ENCODE peak calls at places on chromosomes 6 and 20, in seven cellular contexts. One of them, this sample, is unnamed.

GRCh38 chr6:32123681-32124080 is 4.4 kb downstream of the ATF6B start:
- DNase-seq in PC-3: no peak
- DNase-seq in BJ: no peak
- DNase-seq in kidney: no peak
- DNase-seq in mammary epithelial cell: no peak
- DNase-seq in tibial artery: no peak
- DNase-seq in GM12865: no peak
- DNase-seq in this sample: no peak

GRCh38 chr6:136405410-136406029 is 115.9 kb upstream of the BCLAF1 start:
- DNase-seq in PC-3: no peak
- DNase-seq in BJ: no peak
- DNase-seq in kidney: no peak
- DNase-seq in mammary epithelial cell: no peak
- DNase-seq in tibial artery: no peak
- DNase-seq in GM12865: no peak
- DNase-seq in this sample: no peak

GRCh38 chr6:138719011-138719635 is 54.4 kb upstream of the CCDC28A start:
- DNase-seq in PC-3: no peak
- DNase-seq in BJ: no peak
- DNase-seq in kidney: no peak
- DNase-seq in mammary epithelial cell: no peak
- DNase-seq in tibial artery: no peak
- DNase-seq in GM12865: no peak
- DNase-seq in this sample: peak

GRCh38 chr6:90375681-90376439 is 79.2 kb upstream of the BACH2 start:
- DNase-seq in PC-3: peak
- DNase-seq in BJ: peak
- DNase-seq in kidney: peak
- DNase-seq in mammary epithelial cell: no peak
- DNase-seq in tibial artery: no peak
- DNase-seq in GM12865: no peak
- DNase-seq in this sample: peak

GRCh38 chr20:52596261-52596660 is 375.9 kb upstream of the TSHZ2 start:
- DNase-seq in PC-3: no peak
- DNase-seq in BJ: no peak
- DNase-seq in kidney: no peak
- DNase-seq in mammary epithelial cell: no peak
- DNase-seq in tibial artery: no peak
- DNase-seq in GM12865: no peak
- DNase-seq in this sample: no peak

GRCh38 chr20:46031701-46032254 is 2.8 kb downstream of the SLC12A5 start:
- DNase-seq in PC-3: peak
- DNase-seq in BJ: no peak
- DNase-seq in kidney: peak
- DNase-seq in mammary epithelial cell: no peak
- DNase-seq in tibial artery: no peak
- DNase-seq in GM12865: no peak
- DNase-seq in this sample: no peak

GRCh38 chr6:45423111-45423900 is 45.6 kb upstream of the SUPT3H start:
- DNase-seq in PC-3: peak
- DNase-seq in BJ: no peak
- DNase-seq in kidney: peak
- DNase-seq in mammary epithelial cell: peak
- DNase-seq in tibial artery: no peak
- DNase-seq in GM12865: no peak
- DNase-seq in this sample: no peak

GRCh38 chr20:36162272-36162966 is 7.9 kb downstream of the EPB41L1 start:
- DNase-seq in PC-3: no peak
- DNase-seq in BJ: no peak
- DNase-seq in kidney: peak
- DNase-seq in mammary epithelial cell: no peak
- DNase-seq in tibial artery: no peak
- DNase-seq in GM12865: no peak
- DNase-seq in this sample: no peak

GRCh38 chr6:107660839-107661238 is 163.3 kb downstream of the SCML4 start:
- DNase-seq in PC-3: peak
- DNase-seq in BJ: no peak
- DNase-seq in kidney: no peak
- DNase-seq in mammary epithelial cell: peak
- DNase-seq in tibial artery: no peak
- DNase-seq in GM12865: no peak
- DNase-seq in this sample: no peak

GRCh38 chr6:145063091-145063490 is 672.2 kb downstream of the EPM2A start:
- DNase-seq in PC-3: no peak
- DNase-seq in BJ: no peak
- DNase-seq in kidney: no peak
- DNase-seq in mammary epithelial cell: no peak
- DNase-seq in tibial artery: no peak
- DNase-seq in GM12865: no peak
- DNase-seq in this sample: no peak

GRCh38 chr20:36872857-36873256 is 3.1 kb upstream of the TLDC2 start:
- DNase-seq in PC-3: no peak
- DNase-seq in BJ: no peak
- DNase-seq in kidney: peak
- DNase-seq in mammary epithelial cell: no peak
- DNase-seq in tibial artery: no peak
- DNase-seq in GM12865: no peak
- DNase-seq in this sample: no peak

GRCh38 chr6:5085638-5086293 is 625 bp downstream of the PPP1R3G start:
- DNase-seq in PC-3: peak
- DNase-seq in BJ: no peak
- DNase-seq in kidney: peak
- DNase-seq in mammary epithelial cell: peak
- DNase-seq in tibial artery: no peak
- DNase-seq in GM12865: peak
- DNase-seq in this sample: peak

GRCh38 chr6:14734052-14734415 is 511.8 kb upstream of the JARID2 start:
- DNase-seq in PC-3: no peak
- DNase-seq in BJ: no peak
- DNase-seq in kidney: no peak
- DNase-seq in mammary epithelial cell: no peak
- DNase-seq in tibial artery: no peak
- DNase-seq in GM12865: no peak
- DNase-seq in this sample: no peak

GRCh38 chr6:134230940-134231339 is 87.0 kb downstream of the SGK1 start:
- DNase-seq in PC-3: no peak
- DNase-seq in BJ: no peak
- DNase-seq in kidney: no peak
- DNase-seq in mammary epithelial cell: no peak
- DNase-seq in tibial artery: no peak
- DNase-seq in GM12865: no peak
- DNase-seq in this sample: no peak

GRCh38 chr20:40191573-40191972 is 497.5 kb downstream of the MAFB start:
- DNase-seq in PC-3: no peak
- DNase-seq in BJ: no peak
- DNase-seq in kidney: peak
- DNase-seq in mammary epithelial cell: no peak
- DNase-seq in tibial artery: peak
- DNase-seq in GM12865: no peak
- DNase-seq in this sample: no peak

GRCh38 chr6:149140910-149141290 is 176.6 kb upstream of the TAB2 start:
- DNase-seq in PC-3: no peak
- DNase-seq in BJ: no peak
- DNase-seq in kidney: no peak
- DNase-seq in mammary epithelial cell: no peak
- DNase-seq in tibial artery: no peak
- DNase-seq in GM12865: peak
- DNase-seq in this sample: no peak

GRCh38 chr20:62752671-62753501 is 43.4 kb upstream of the MRGBP start:
- DNase-seq in PC-3: no peak
- DNase-seq in BJ: no peak
- DNase-seq in kidney: peak
- DNase-seq in mammary epithelial cell: no peak
- DNase-seq in tibial artery: no peak
- DNase-seq in GM12865: no peak
- DNase-seq in this sample: no peak

GRCh38 chr20:50389437-50389807 is 120.8 kb upstream of the PTPN1 start:
- DNase-seq in PC-3: no peak
- DNase-seq in BJ: no peak
- DNase-seq in kidney: no peak
- DNase-seq in mammary epithelial cell: no peak
- DNase-seq in tibial artery: peak
- DNase-seq in GM12865: no peak
- DNase-seq in this sample: no peak

GRCh38 chr6:32952817-32953739 is at the start of gene HLA-DMA:
- DNase-seq in PC-3: peak
- DNase-seq in BJ: peak
- DNase-seq in kidney: peak
- DNase-seq in mammary epithelial cell: peak
- DNase-seq in tibial artery: peak
- DNase-seq in GM12865: peak
- DNase-seq in this sample: peak

GRCh38 chr6:12507641-12508040 is 208.9 kb upstream of the PHACTR1 start:
- DNase-seq in PC-3: no peak
- DNase-seq in BJ: no peak
- DNase-seq in kidney: no peak
- DNase-seq in mammary epithelial cell: no peak
- DNase-seq in tibial artery: no peak
- DNase-seq in GM12865: no peak
- DNase-seq in this sample: no peak

GRCh38 chr6:25990172-25990873 is 27.7 kb downstream of the TRIM38 start:
- DNase-seq in PC-3: no peak
- DNase-seq in BJ: no peak
- DNase-seq in kidney: no peak
- DNase-seq in mammary epithelial cell: no peak
- DNase-seq in tibial artery: no peak
- DNase-seq in GM12865: no peak
- DNase-seq in this sample: no peak

GRCh38 chr6:25993038-25993684 is 30.6 kb downstream of the TRIM38 start:
- DNase-seq in PC-3: no peak
- DNase-seq in BJ: no peak
- DNase-seq in kidney: no peak
- DNase-seq in mammary epithelial cell: no peak
- DNase-seq in tibial artery: no peak
- DNase-seq in GM12865: no peak
- DNase-seq in this sample: no peak

GRCh38 chr6:25992413-25993037 is 29.9 kb downstream of the TRIM38 start:
- DNase-seq in PC-3: peak
- DNase-seq in BJ: peak
- DNase-seq in kidney: peak
- DNase-seq in mammary epithelial cell: peak
- DNase-seq in tibial artery: peak
- DNase-seq in GM12865: peak
- DNase-seq in this sample: peak

GRCh38 chr6:25995507-25995906 is 32.9 kb downstream of the TRIM38 start:
- DNase-seq in PC-3: no peak
- DNase-seq in BJ: no peak
- DNase-seq in kidney: no peak
- DNase-seq in mammary epithelial cell: no peak
- DNase-seq in tibial artery: no peak
- DNase-seq in GM12865: no peak
- DNase-seq in this sample: peak

GRCh38 chr6:25991785-25992412 is 29.3 kb downstream of the TRIM38 start:
- DNase-seq in PC-3: peak
- DNase-seq in BJ: no peak
- DNase-seq in kidney: peak
- DNase-seq in mammary epithelial cell: peak
- DNase-seq in tibial artery: peak
- DNase-seq in GM12865: peak
- DNase-seq in this sample: peak
- TF ChIP-seq CTCF in PC-3: no peak
- TF ChIP-seq CTCF in BJ: no peak
- TF ChIP-seq CTCF in kidney: no peak
- TF ChIP-seq CTCF in mammary epithelial cell: no peak
- TF ChIP-seq CTCF in tibial artery: no peak
- TF ChIP-seq CTCF in GM12865: no peak
- TF ChIP-seq CTCF in this sample: no peak

DNA sequence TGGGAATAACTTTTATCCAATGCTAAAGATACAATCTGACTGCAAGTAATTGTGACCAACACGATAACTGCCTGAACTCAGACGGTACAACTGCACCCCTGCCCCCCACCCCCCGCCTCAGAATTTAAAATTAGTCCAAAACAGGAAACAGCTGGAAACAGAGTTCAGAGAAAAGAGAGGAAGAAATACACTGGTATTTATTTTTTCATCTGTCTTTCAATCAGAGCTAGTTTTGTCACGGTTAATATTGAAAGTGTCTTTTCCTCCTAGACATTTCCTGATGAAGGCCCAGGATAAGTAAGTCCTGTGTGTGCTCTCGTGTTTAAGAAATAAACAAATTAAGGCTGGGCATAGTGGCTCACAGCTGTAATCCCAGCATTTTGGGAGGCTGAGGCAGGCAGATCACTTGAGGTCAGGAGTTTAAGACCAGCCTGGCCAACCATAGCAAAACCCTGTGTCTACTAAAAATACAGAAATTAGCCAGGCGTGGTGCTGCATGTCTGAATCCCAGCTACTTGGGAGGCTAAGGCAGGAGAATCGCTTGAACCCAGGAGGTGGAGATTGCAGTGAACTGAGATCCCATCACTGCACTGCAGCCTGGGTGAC is 21.5 kb downstream of the ACSS1 start:
- DNase-seq in PC-3: no peak
- DNase-seq in BJ: no peak
- DNase-seq in kidney: peak
- DNase-seq in mammary epithelial cell: no peak
- DNase-seq in tibial artery: no peak
- DNase-seq in GM12865: no peak
- DNase-seq in this sample: no peak
- H3K4me3 ChIP-seq in PC-3: no peak
- H3K4me3 ChIP-seq in BJ: no peak
- H3K4me3 ChIP-seq in kidney: peak
- H3K4me3 ChIP-seq in mammary epithelial cell: no peak
- H3K4me3 ChIP-seq in tibial artery: no peak
- H3K4me3 ChIP-seq in GM12865: peak
- H3K4me3 ChIP-seq in this sample: no peak

DNA sequence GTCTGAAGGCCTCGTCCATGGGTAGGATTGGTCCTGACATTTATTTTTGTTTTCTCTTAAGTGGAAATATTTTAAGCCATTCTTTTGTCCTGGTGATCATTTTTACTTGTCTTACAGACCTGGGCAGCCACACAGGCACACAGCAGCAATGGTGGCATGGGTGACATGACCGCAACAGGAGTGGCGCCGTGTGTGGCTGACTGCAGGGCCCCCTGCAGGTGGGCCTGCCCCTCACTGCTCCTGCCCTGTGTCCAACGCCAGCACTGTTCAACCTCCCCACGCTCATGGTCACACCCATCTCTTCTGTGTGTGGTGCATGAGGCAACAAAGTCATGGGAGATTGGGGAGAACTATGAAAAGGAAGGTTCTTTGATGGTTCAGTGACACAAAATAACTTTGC is 151.9 kb downstream of the MYLK4 start:
- DNase-seq in PC-3: no peak
- DNase-seq in BJ: no peak
- DNase-seq in kidney: no peak
- DNase-seq in mammary epithelial cell: no peak
- DNase-seq in tibial artery: no peak
- DNase-seq in GM12865: no peak
- DNase-seq in this sample: no peak
- TF ChIP-seq CTCF in PC-3: no peak
- TF ChIP-seq CTCF in BJ: no peak
- TF ChIP-seq CTCF in kidney: no peak
- TF ChIP-seq CTCF in mammary epithelial cell: no peak
- TF ChIP-seq CTCF in tibial artery: no peak
- TF ChIP-seq CTCF in GM12865: no peak
- TF ChIP-seq CTCF in this sample: no peak

DNA sequence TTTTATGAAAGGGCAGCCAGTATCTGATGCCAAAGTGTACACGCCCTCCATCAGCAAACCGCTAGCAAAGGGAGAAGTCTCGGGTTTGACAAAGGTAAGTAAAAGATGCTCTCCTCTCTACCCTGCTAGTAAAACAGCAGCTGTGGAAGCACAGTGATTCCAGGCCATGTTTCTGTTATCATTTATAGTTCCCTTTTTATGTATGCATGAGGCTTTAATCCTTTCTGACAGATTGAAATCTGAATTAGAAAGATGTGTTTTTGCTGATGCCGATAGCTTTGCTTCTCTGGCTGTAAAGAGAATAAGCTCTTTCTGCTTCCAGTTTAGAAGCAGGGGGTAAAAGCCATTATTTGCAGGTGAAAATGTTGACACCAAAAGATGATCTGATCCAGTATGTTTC is 392.4 kb upstream of the SOX4 start:
- DNase-seq in PC-3: no peak
- DNase-seq in BJ: no peak
- DNase-seq in kidney: no peak
- DNase-seq in mammary epithelial cell: no peak
- DNase-seq in tibial artery: no peak
- DNase-seq in GM12865: no peak
- DNase-seq in this sample: no peak
- H3K4me3 ChIP-seq in PC-3: no peak
- H3K4me3 ChIP-seq in BJ: no peak
- H3K4me3 ChIP-seq in kidney: no peak
- H3K4me3 ChIP-seq in mammary epithelial cell: no peak
- H3K4me3 ChIP-seq in tibial artery: no peak
- H3K4me3 ChIP-seq in GM12865: no peak
- H3K4me3 ChIP-seq in this sample: no peak